ENCODE peak calls at places on chromosomes 1 and 21, in six cellular contexts. K, Y, C, Q, I and F are unnamed samples. For H3K79me1, the result is how much of the 10 kb centered on the place peaks cover.

GRCh38 chr1:93681095-93681548 is 515 bp downstream of the BCAR3 start:
- DNase-seq in K (no peak), Y (peak), C (peak), Q (peak), I (no peak), F (no peak)

GRCh38 chr1:230230948-230231738 is 164.1 kb downstream of the GALNT2 start:
- DNase-seq in K (no peak), Y (no peak), C (no peak), Q (no peak), I (no peak), F (no peak)

GRCh38 chr1:8032351-8032750 is 6.2 kb upstream of the ERRFI1 start:
- DNase-seq in K (no peak), Y (no peak), C (peak), Q (no peak), I (peak), F (no peak)

GRCh38 chr1:13781907-13782633 is 82.1 kb downstream of the PRDM2 start:
- DNase-seq in K (no peak), Y (peak), C (peak), Q (peak), I (peak), F (no peak)

GRCh38 chr1:153790282-153790995 is 15.2 kb downstream of the SLC27A3 start:
- DNase-seq in K (no peak), Y (no peak), C (peak), Q (peak), I (no peak), F (no peak)

GRCh38 chr21:31564439-31564838 is 95.1 kb upstream of the SOD1 start:
- DNase-seq in K (no peak), Y (no peak), C (no peak), Q (no peak), I (no peak), F (no peak)

GRCh38 chr1:199312626-199313025 is 673.8 kb downstream of the PTPRC start:
- DNase-seq in K (no peak), Y (no peak), C (no peak), Q (no peak), I (no peak), F (no peak)

GRCh38 chr1:89608627-89609338 is 24.1 kb upstream of the LRRC8C start:
- DNase-seq in K (no peak), Y (no peak), C (no peak), Q (no peak), I (no peak), F (no peak)

GRCh38 chr1:3577711-3578432 is 33.4 kb downstream of the MEGF6 start:
- DNase-seq in K (no peak), Y (no peak), C (peak), Q (no peak), I (no peak), F (no peak)

GRCh38 chr21:40067751-40068150 is 200.5 kb downstream of the PCP4 start:
- DNase-seq in K (no peak), Y (no peak), C (no peak), Q (no peak), I (no peak), F (no peak)

GRCh38 chr1:195495720-195496635 is 1112.3 kb downstream of the KCNT2 start:
- DNase-seq in K (no peak), Y (no peak), C (no peak), Q (no peak), I (no peak), F (peak)

GRCh38 chr1:238652346-238652968 is 733.9 kb upstream of the CHRM3 start:
- DNase-seq in K (no peak), Y (no peak), C (peak), Q (peak), I (no peak), F (no peak)

DNA sequence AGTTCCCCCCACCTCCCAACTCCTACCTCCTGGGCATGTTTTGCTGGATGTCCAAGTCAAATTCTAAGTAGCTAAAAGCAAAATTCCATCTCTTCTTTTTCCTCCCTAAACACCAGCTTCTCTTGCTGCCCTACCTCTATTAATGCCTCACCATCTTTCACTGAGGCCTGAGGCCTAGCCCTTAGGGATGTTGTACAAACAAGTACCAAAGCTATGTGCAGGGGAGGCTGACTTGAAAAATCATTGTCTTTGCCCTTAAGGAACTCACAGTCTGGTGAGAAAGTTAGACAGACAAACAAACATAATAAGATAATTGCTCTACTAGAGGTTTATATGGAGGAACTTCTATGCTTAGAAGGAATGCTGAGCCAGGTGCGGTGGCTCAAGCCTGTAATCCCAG is 25.3 kb upstream of the SYNC start:
- DNase-seq in K (no peak), Y (no peak), C (no peak), Q (no peak), I (peak), F (no peak)
- H3K9ac ChIP-seq in K (no peak), Y (no peak), C (no peak), Q (no peak), I (no peak), F (no peak)

DNA sequence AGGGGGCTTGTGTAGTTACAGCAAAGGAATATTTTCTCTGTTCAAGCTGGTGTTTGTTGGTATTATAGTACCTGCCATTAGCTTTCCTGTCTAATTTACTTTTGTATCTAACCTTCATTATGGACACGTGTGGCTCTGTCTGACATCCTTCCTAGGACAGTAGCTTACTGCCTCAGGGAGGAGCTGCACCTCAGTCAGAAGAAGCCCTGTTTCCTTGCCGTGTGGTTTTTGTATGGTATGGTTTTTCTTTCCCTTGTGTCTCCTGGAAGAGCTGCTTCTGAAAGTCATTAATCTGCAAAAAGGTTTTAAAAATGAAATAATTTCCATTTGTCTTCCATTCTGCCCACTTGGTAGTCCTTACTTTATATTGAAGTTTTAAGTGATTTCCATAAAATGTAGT is 17.4 kb upstream of the CRB1 start:
- DNase-seq in K (no peak), Y (no peak), C (no peak), Q (no peak), I (no peak), F (no peak)
- H4K91ac ChIP-seq in K (no peak), Y (no peak), C (no peak), Q (no peak), I (no peak), F (no peak)

GRCh38 chr1:19429611-19430010 is 55.7 kb downstream of the CAPZB start:
- DNase-seq in K (peak), Y (no peak), C (no peak), Q (peak), I (no peak), F (no peak)
- H3K79me1 ChIP-seq in K (under half), Y (under half), C (half or more), Q (under half), I (under half), F (under half)

GRCh38 chr1:232982238-232982944 is 32.0 kb downstream of the NTPCR start:
- DNase-seq in K (no peak), Y (no peak), C (peak), Q (peak), I (peak), F (no peak)
- H3K9ac ChIP-seq in K (no peak), Y (no peak), C (no peak), Q (no peak), I (no peak), F (no peak)

DNA sequence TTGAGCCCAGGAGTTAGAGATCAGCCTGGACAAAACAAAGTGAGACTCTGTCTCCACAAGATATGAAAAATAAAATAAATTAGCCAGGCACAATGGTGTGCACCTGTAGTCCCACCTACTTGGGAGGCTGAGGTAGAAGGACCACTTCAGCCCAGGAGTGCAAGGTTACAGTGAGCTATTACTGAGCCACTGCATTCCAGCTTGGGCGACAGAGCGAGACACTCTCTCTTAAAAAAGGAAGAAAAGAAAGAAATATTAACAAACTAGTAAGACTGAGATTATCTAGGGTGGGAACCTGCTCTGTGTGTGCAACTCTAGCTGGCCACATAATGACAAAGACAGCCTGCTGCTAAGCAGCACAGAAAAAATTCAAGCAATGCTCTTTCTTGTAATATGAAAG is 74.7 kb downstream of the ENAH start:
- DNase-seq in K (no peak), Y (no peak), C (no peak), Q (no peak), I (no peak), F (no peak)
- H4K91ac ChIP-seq in K (no peak), Y (no peak), C (no peak), Q (no peak), I (no peak), F (no peak)

GRCh38 chr1:19424651-19425570 is 60.4 kb downstream of the CAPZB start:
- DNase-seq in K (no peak), Y (no peak), C (no peak), Q (no peak), I (no peak), F (no peak)

GRCh38 chr1:19430121-19431068 is 54.9 kb downstream of the CAPZB start:
- DNase-seq in K (no peak), Y (no peak), C (peak), Q (peak), I (no peak), F (no peak)

GRCh38 chr1:19426294-19427086 is 58.8 kb downstream of the CAPZB start:
- DNase-seq in K (no peak), Y (no peak), C (no peak), Q (no peak), I (no peak), F (no peak)

GRCh38 chr1:19425643-19426245 is 59.6 kb downstream of the CAPZB start:
- DNase-seq in K (no peak), Y (no peak), C (no peak), Q (no peak), I (no peak), F (no peak)

GRCh38 chr1:19427087-19427781 is 58.1 kb downstream of the CAPZB start:
- DNase-seq in K (no peak), Y (no peak), C (peak), Q (peak), I (no peak), F (no peak)
- H3K79me1 ChIP-seq in K (under half), Y (under half), C (half or more), Q (under half), I (under half), F (under half)

DNA sequence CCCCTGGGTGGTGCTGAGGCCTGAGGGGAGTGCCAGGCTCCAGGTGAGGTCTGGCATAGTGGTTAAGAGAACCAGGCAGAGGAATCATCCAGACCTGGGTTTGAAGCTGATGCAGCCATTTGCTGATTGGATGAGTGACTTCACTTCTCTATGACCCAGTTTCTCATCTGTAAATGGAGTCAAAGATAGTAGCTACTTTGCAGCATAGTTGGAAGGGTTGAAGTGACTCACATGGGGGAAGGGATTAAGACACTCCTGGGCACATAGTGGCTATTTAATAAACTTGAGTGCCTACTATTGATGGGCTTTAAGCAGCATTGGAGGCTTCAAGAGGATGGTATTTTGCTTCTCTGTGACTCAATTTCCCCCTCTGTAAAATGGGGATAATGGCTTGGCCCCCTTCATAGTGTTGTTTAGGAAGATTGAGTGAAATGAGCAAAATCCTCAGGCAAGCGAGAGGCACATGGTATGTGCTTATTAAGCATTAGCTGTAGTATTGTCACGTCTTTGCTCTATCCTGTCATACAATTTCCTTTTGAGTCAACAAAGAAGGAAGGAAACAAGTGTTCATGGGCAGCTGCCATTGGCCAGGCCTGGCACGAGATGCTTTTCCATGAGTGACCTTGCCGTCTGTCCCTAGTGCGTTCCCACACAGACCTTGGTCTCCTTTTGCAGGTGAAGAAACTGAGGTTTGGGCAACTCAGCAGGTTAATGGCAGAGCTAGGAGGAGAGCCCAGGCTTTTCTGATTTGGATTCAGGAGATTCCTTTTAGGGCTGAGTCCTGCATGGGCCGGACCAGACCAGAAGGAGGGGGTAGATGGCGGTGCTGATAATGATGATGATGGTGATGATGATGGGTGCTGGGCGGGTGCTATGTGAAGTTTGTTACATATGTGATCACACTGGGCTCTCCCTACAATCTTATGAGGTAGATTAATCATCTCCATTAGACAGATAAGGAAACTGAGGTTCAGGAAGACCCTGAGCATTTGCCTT is 131.1 kb upstream of the WNT4 start:
- DNase-seq in K (no peak), Y (no peak), C (peak), Q (peak), I (peak), F (no peak)
- H3K9ac ChIP-seq in K (no peak), Y (no peak), C (no peak), Q (no peak), I (no peak), F (no peak)

GRCh38 chr1:205973377-205974232 is 29.6 kb downstream of the RAB7B start:
- DNase-seq in K (no peak), Y (no peak), C (no peak), Q (no peak), I (no peak), F (no peak)
- H4K91ac ChIP-seq in K (peak), Y (peak), C (no peak), Q (peak), I (no peak), F (no peak)

GRCh38 chr1:53307037-53307436 is 20.8 kb downstream of the LRP8 start:
- DNase-seq in K (no peak), Y (no peak), C (no peak), Q (no peak), I (no peak), F (no peak)

GRCh38 chr1:53311104-53311908 is 16.6 kb downstream of the LRP8 start:
- DNase-seq in K (no peak), Y (no peak), C (no peak), Q (no peak), I (no peak), F (no peak)

GRCh38 chr1:53311909-53312305 is 16.0 kb downstream of the LRP8 start:
- DNase-seq in K (no peak), Y (no peak), C (no peak), Q (no peak), I (no peak), F (no peak)

GRCh38 chr1:53308512-53308911 is 19.4 kb downstream of the LRP8 start:
- DNase-seq in K (no peak), Y (no peak), C (no peak), Q (no peak), I (no peak), F (no peak)

DNA sequence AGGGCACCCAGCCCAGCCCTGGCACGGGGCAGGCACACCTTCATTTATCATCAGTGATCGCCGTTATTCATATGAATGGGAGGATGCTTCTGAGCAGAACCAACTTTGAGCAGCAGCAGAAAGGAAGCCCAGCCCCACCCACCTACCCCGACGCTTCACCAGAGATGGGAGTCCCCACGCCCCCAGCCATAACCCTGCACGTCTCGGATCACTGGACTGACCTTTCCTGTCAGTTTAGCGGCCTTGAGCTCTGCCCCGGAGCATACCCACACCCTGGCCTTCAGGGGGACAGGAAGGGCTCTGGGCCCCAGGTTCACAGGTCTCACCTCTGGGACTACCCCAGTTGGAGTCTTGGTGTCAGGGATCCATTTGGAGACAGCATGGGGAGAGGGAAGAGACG is 18.1 kb downstream of the LRP8 start:
- DNase-seq in K (no peak), Y (no peak), C (no peak), Q (no peak), I (no peak), F (no peak)
- H3K79me1 ChIP-seq in K (under half), Y (under half), C (under half), Q (under half), I (under half), F (under half)